ENCODE peak calls at places on chromosomes 7 and 10, in six cellular contexts. One of them, this sample, is unnamed.
A peak's percentile ranks its signal among the peaks of the same experiment; 100 is the strongest.

GRCh38 chr10:121216721-121217181 is 365.6 kb downstream of the WDR11 start:
- DNase-seq in activated effector memory CD4-positive, alpha-beta T cell treated with anti-CD3 and anti-CD28 coated beads, Interleukin-2, amount 50 U/mL, for 16 hours: no peak
- DNase-seq in CD8-positive, alpha-beta memory T cell: no peak
- DNase-seq in NAMALWA: no peak
- DNase-seq in H7: no peak
- DNase-seq in stimulated activated CD8-positive, alpha-beta memory T cell treated with anti-CD3 and anti-CD28 coated beads, Interleukin-4, amount 100 ng/mL, for 1 hour: no peak
- DNase-seq in this sample: no peak

GRCh38 chr7:26061340-26062239 is 90.4 kb upstream of the NFE2L3 start:
- DNase-seq in CD8-positive, alpha-beta memory T cell: peak; percentile 61
- DNase-seq in H7: peak; percentile 78
- DNase-seq in NAMALWA: peak; percentile 89
- DNase-seq in stimulated activated CD8-positive, alpha-beta memory T cell treated with anti-CD3 and anti-CD28 coated beads, Interleukin-4, amount 100 ng/mL, for 1 hour: peak; percentile 21
- DNase-seq in activated effector memory CD4-positive, alpha-beta T cell treated with anti-CD3 and anti-CD28 coated beads, Interleukin-2, amount 50 U/mL, for 16 hours: peak; percentile 88
- DNase-seq in this sample: peak; percentile 91

GRCh38 chr7:16063691-16064090 is 357.6 kb downstream of the CRPPA start:
- DNase-seq in CD8-positive, alpha-beta memory T cell: no peak
- DNase-seq in NAMALWA: no peak
- DNase-seq in activated effector memory CD4-positive, alpha-beta T cell treated with anti-CD3 and anti-CD28 coated beads, Interleukin-2, amount 50 U/mL, for 16 hours: no peak
- DNase-seq in stimulated activated CD8-positive, alpha-beta memory T cell treated with anti-CD3 and anti-CD28 coated beads, Interleukin-4, amount 100 ng/mL, for 1 hour: no peak
- DNase-seq in H7: no peak
- DNase-seq in this sample: no peak

GRCh38 chr10:92834331-92834730 is 14.0 kb upstream of the EXOC6 start:
- DNase-seq in CD8-positive, alpha-beta memory T cell: no peak
- DNase-seq in activated effector memory CD4-positive, alpha-beta T cell treated with anti-CD3 and anti-CD28 coated beads, Interleukin-2, amount 50 U/mL, for 16 hours: no peak
- DNase-seq in stimulated activated CD8-positive, alpha-beta memory T cell treated with anti-CD3 and anti-CD28 coated beads, Interleukin-4, amount 100 ng/mL, for 1 hour: no peak
- DNase-seq in NAMALWA: no peak
- DNase-seq in H7: no peak
- DNase-seq in this sample: no peak

GRCh38 chr10:47206449-47207279 is 93.3 kb upstream of the GDF10 start:
- DNase-seq in activated effector memory CD4-positive, alpha-beta T cell treated with anti-CD3 and anti-CD28 coated beads, Interleukin-2, amount 50 U/mL, for 16 hours: no peak
- DNase-seq in H7: no peak
- DNase-seq in NAMALWA: no peak
- DNase-seq in stimulated activated CD8-positive, alpha-beta memory T cell treated with anti-CD3 and anti-CD28 coated beads, Interleukin-4, amount 100 ng/mL, for 1 hour: no peak
- DNase-seq in CD8-positive, alpha-beta memory T cell: no peak
- DNase-seq in this sample: no peak

GRCh38 chr10:89615105-89615504 is 29.9 kb downstream of the PANK1 start:
- DNase-seq in stimulated activated CD8-positive, alpha-beta memory T cell treated with anti-CD3 and anti-CD28 coated beads, Interleukin-4, amount 100 ng/mL, for 1 hour: no peak
- DNase-seq in activated effector memory CD4-positive, alpha-beta T cell treated with anti-CD3 and anti-CD28 coated beads, Interleukin-2, amount 50 U/mL, for 16 hours: no peak
- DNase-seq in H7: no peak
- DNase-seq in CD8-positive, alpha-beta memory T cell: no peak
- DNase-seq in NAMALWA: no peak
- DNase-seq in this sample: no peak

GRCh38 chr7:111796671-111797070 is 234.4 kb upstream of the IMMP2L start:
- DNase-seq in NAMALWA: peak; percentile 20
- DNase-seq in H7: no peak
- DNase-seq in CD8-positive, alpha-beta memory T cell: no peak
- DNase-seq in activated effector memory CD4-positive, alpha-beta T cell treated with anti-CD3 and anti-CD28 coated beads, Interleukin-2, amount 50 U/mL, for 16 hours: no peak
- DNase-seq in stimulated activated CD8-positive, alpha-beta memory T cell treated with anti-CD3 and anti-CD28 coated beads, Interleukin-4, amount 100 ng/mL, for 1 hour: no peak
- DNase-seq in this sample: no peak

GRCh38 chr7:136326045-136326610 is 349.0 kb upstream of the MTPN start:
- DNase-seq in H7: no peak
- DNase-seq in NAMALWA: no peak
- DNase-seq in CD8-positive, alpha-beta memory T cell: no peak
- DNase-seq in activated effector memory CD4-positive, alpha-beta T cell treated with anti-CD3 and anti-CD28 coated beads, Interleukin-2, amount 50 U/mL, for 16 hours: no peak
- DNase-seq in stimulated activated CD8-positive, alpha-beta memory T cell treated with anti-CD3 and anti-CD28 coated beads, Interleukin-4, amount 100 ng/mL, for 1 hour: no peak
- DNase-seq in this sample: no peak

GRCh38 chr10:70296406-70296899 is 12.6 kb upstream of the NPFFR1 start:
- DNase-seq in CD8-positive, alpha-beta memory T cell: no peak
- DNase-seq in activated effector memory CD4-positive, alpha-beta T cell treated with anti-CD3 and anti-CD28 coated beads, Interleukin-2, amount 50 U/mL, for 16 hours: no peak
- DNase-seq in NAMALWA: no peak
- DNase-seq in H7: no peak
- DNase-seq in stimulated activated CD8-positive, alpha-beta memory T cell treated with anti-CD3 and anti-CD28 coated beads, Interleukin-4, amount 100 ng/mL, for 1 hour: no peak
- DNase-seq in this sample: peak; percentile 95

GRCh38 chr10:22436526-22436892 is 91.2 kb downstream of the SPAG6 start:
- DNase-seq in stimulated activated CD8-positive, alpha-beta memory T cell treated with anti-CD3 and anti-CD28 coated beads, Interleukin-4, amount 100 ng/mL, for 1 hour: no peak
- DNase-seq in activated effector memory CD4-positive, alpha-beta T cell treated with anti-CD3 and anti-CD28 coated beads, Interleukin-2, amount 50 U/mL, for 16 hours: no peak
- DNase-seq in NAMALWA: no peak
- DNase-seq in H7: no peak
- DNase-seq in CD8-positive, alpha-beta memory T cell: no peak
- DNase-seq in this sample: no peak

GRCh38 chr10:43962346-43963191 is 313.9 kb upstream of the ZNF32 start:
- DNase-seq in H7: no peak
- DNase-seq in NAMALWA: no peak
- DNase-seq in CD8-positive, alpha-beta memory T cell: no peak
- DNase-seq in stimulated activated CD8-positive, alpha-beta memory T cell treated with anti-CD3 and anti-CD28 coated beads, Interleukin-4, amount 100 ng/mL, for 1 hour: no peak
- DNase-seq in activated effector memory CD4-positive, alpha-beta T cell treated with anti-CD3 and anti-CD28 coated beads, Interleukin-2, amount 50 U/mL, for 16 hours: no peak
- DNase-seq in this sample: no peak

GRCh38 chr7:34823650-34824258 is 165.7 kb downstream of the NPSR1 start:
- DNase-seq in activated effector memory CD4-positive, alpha-beta T cell treated with anti-CD3 and anti-CD28 coated beads, Interleukin-2, amount 50 U/mL, for 16 hours: peak; percentile 83
- DNase-seq in CD8-positive, alpha-beta memory T cell: peak; percentile 31
- DNase-seq in NAMALWA: peak; percentile 69
- DNase-seq in stimulated activated CD8-positive, alpha-beta memory T cell treated with anti-CD3 and anti-CD28 coated beads, Interleukin-4, amount 100 ng/mL, for 1 hour: peak; percentile 2
- DNase-seq in H7: peak; percentile 44
- DNase-seq in this sample: peak; percentile 74

GRCh38 chr10:92662852-92663251 is 26.9 kb upstream of the HHEX start:
- DNase-seq in NAMALWA: no peak
- DNase-seq in CD8-positive, alpha-beta memory T cell: no peak
- DNase-seq in activated effector memory CD4-positive, alpha-beta T cell treated with anti-CD3 and anti-CD28 coated beads, Interleukin-2, amount 50 U/mL, for 16 hours: no peak
- DNase-seq in H7: no peak
- DNase-seq in stimulated activated CD8-positive, alpha-beta memory T cell treated with anti-CD3 and anti-CD28 coated beads, Interleukin-4, amount 100 ng/mL, for 1 hour: no peak
- DNase-seq in this sample: no peak

GRCh38 chr7:118572604-118573003 is 348.1 kb downstream of the ANKRD7 start:
- DNase-seq in NAMALWA: no peak
- DNase-seq in stimulated activated CD8-positive, alpha-beta memory T cell treated with anti-CD3 and anti-CD28 coated beads, Interleukin-4, amount 100 ng/mL, for 1 hour: no peak
- DNase-seq in CD8-positive, alpha-beta memory T cell: no peak
- DNase-seq in H7: no peak
- DNase-seq in activated effector memory CD4-positive, alpha-beta T cell treated with anti-CD3 and anti-CD28 coated beads, Interleukin-2, amount 50 U/mL, for 16 hours: no peak
- DNase-seq in this sample: no peak

GRCh38 chr10:7445474-7446135 is 34.8 kb upstream of the SFMBT2 start:
- DNase-seq in stimulated activated CD8-positive, alpha-beta memory T cell treated with anti-CD3 and anti-CD28 coated beads, Interleukin-4, amount 100 ng/mL, for 1 hour: no peak
- DNase-seq in CD8-positive, alpha-beta memory T cell: no peak
- DNase-seq in activated effector memory CD4-positive, alpha-beta T cell treated with anti-CD3 and anti-CD28 coated beads, Interleukin-2, amount 50 U/mL, for 16 hours: no peak
- DNase-seq in NAMALWA: peak; percentile 62
- DNase-seq in H7: no peak
- DNase-seq in this sample: no peak

GRCh38 chr10:60604356-60604755 is 173.9 kb upstream of the CDK1 start:
- DNase-seq in NAMALWA: no peak
- DNase-seq in H7: no peak
- DNase-seq in activated effector memory CD4-positive, alpha-beta T cell treated with anti-CD3 and anti-CD28 coated beads, Interleukin-2, amount 50 U/mL, for 16 hours: no peak
- DNase-seq in CD8-positive, alpha-beta memory T cell: no peak
- DNase-seq in stimulated activated CD8-positive, alpha-beta memory T cell treated with anti-CD3 and anti-CD28 coated beads, Interleukin-4, amount 100 ng/mL, for 1 hour: no peak
- DNase-seq in this sample: no peak

GRCh38 chr7:35991511-35992232 is 161.4 kb upstream of the EEPD1 start:
- DNase-seq in H7: no peak
- DNase-seq in activated effector memory CD4-positive, alpha-beta T cell treated with anti-CD3 and anti-CD28 coated beads, Interleukin-2, amount 50 U/mL, for 16 hours: peak; percentile 72
- DNase-seq in stimulated activated CD8-positive, alpha-beta memory T cell treated with anti-CD3 and anti-CD28 coated beads, Interleukin-4, amount 100 ng/mL, for 1 hour: no peak
- DNase-seq in CD8-positive, alpha-beta memory T cell: no peak
- DNase-seq in NAMALWA: no peak
- DNase-seq in this sample: no peak

GRCh38 chr10:79089579-79090110 is 20.9 kb downstream of the ZMIZ1 start:
- DNase-seq in stimulated activated CD8-positive, alpha-beta memory T cell treated with anti-CD3 and anti-CD28 coated beads, Interleukin-4, amount 100 ng/mL, for 1 hour: no peak
- DNase-seq in NAMALWA: no peak
- DNase-seq in activated effector memory CD4-positive, alpha-beta T cell treated with anti-CD3 and anti-CD28 coated beads, Interleukin-2, amount 50 U/mL, for 16 hours: no peak
- DNase-seq in H7: peak; percentile 68
- DNase-seq in CD8-positive, alpha-beta memory T cell: no peak
- DNase-seq in this sample: no peak

GRCh38 chr7:36475371-36475770 is 85.7 kb downstream of the ANLN start:
- DNase-seq in stimulated activated CD8-positive, alpha-beta memory T cell treated with anti-CD3 and anti-CD28 coated beads, Interleukin-4, amount 100 ng/mL, for 1 hour: no peak
- DNase-seq in activated effector memory CD4-positive, alpha-beta T cell treated with anti-CD3 and anti-CD28 coated beads, Interleukin-2, amount 50 U/mL, for 16 hours: no peak
- DNase-seq in H7: no peak
- DNase-seq in CD8-positive, alpha-beta memory T cell: no peak
- DNase-seq in NAMALWA: peak; percentile 38
- DNase-seq in this sample: no peak

GRCh38 chr7:96219382-96220130 is 102.3 kb downstream of the SLC25A13 start:
- DNase-seq in NAMALWA: no peak
- DNase-seq in H7: no peak
- DNase-seq in CD8-positive, alpha-beta memory T cell: no peak
- DNase-seq in activated effector memory CD4-positive, alpha-beta T cell treated with anti-CD3 and anti-CD28 coated beads, Interleukin-2, amount 50 U/mL, for 16 hours: no peak
- DNase-seq in stimulated activated CD8-positive, alpha-beta memory T cell treated with anti-CD3 and anti-CD28 coated beads, Interleukin-4, amount 100 ng/mL, for 1 hour: no peak
- DNase-seq in this sample: peak; percentile 88

GRCh38 chr7:134444198-134444960 is 14.5 kb downstream of the AKR1B1 start:
- DNase-seq in NAMALWA: no peak
- DNase-seq in H7: no peak
- DNase-seq in stimulated activated CD8-positive, alpha-beta memory T cell treated with anti-CD3 and anti-CD28 coated beads, Interleukin-4, amount 100 ng/mL, for 1 hour: no peak
- DNase-seq in activated effector memory CD4-positive, alpha-beta T cell treated with anti-CD3 and anti-CD28 coated beads, Interleukin-2, amount 50 U/mL, for 16 hours: no peak
- DNase-seq in CD8-positive, alpha-beta memory T cell: no peak
- DNase-seq in this sample: no peak

GRCh38 chr10:72086466-72087391 is 1.6 kb downstream of the SPOCK2 start:
- DNase-seq in activated effector memory CD4-positive, alpha-beta T cell treated with anti-CD3 and anti-CD28 coated beads, Interleukin-2, amount 50 U/mL, for 16 hours: peak; percentile 88
- DNase-seq in NAMALWA: peak; percentile 18
- DNase-seq in H7: peak; percentile 88
- DNase-seq in CD8-positive, alpha-beta memory T cell: peak; percentile 59
- DNase-seq in stimulated activated CD8-positive, alpha-beta memory T cell treated with anti-CD3 and anti-CD28 coated beads, Interleukin-4, amount 100 ng/mL, for 1 hour: peak; percentile 31
- DNase-seq in this sample: peak; percentile 56